ENCODE peak calls at places on chromosomes 7 and 10, in five cellular contexts. V is naive thymus-derived CD8-positive, alpha-beta T cell; S is substantia nigra; P is NB4; E is HS-27A. O is an unnamed sample.

GRCh38 chr10:124436191-124436638 is 13.6 kb downstream of the NKX1-2 start:
- DNase-seq in S (no peak), V (no peak), P (peak), E (no peak), O (no peak)

GRCh38 chr7:151366141-151366871 is 24.7 kb downstream of the NUB1 start:
- DNase-seq in S (no peak), P (no peak), E (no peak), V (no peak), O (no peak)

GRCh38 chr7:5549096-5549896 is 125.7 kb upstream of the TNRC18 start:
- DNase-seq in S (no peak), E (no peak), V (no peak), P (peak), O (no peak)

GRCh38 chr10:99235469-99235871 is at the start of gene HPSE2:
- DNase-seq in E (no peak), S (no peak), V (no peak), P (peak), O (no peak)

GRCh38 chr7:2843711-2844152 is 376 bp downstream of the GNA12 start:
- DNase-seq in S (peak), V (peak), P (peak), E (no peak), O (peak)

GRCh38 chr7:106057204-106057961 is 54.7 kb downstream of the SYPL1 start:
- DNase-seq in V (no peak), E (no peak), P (no peak), S (no peak), O (no peak)

GRCh38 chr10:23200997-23201652 is 9.0 kb downstream of the PTF1A start:
- DNase-seq in S (no peak), E (no peak), P (no peak), V (no peak), O (no peak)

GRCh38 chr7:151754142-151754590 is 122.7 kb downstream of the PRKAG2 start:
- DNase-seq in V (no peak), P (peak), S (peak), E (peak), O (peak)

GRCh38 chr10:132363921-132364593 is 32.1 kb downstream of the LRRC27 start:
- DNase-seq in V (no peak), S (peak), E (no peak), P (peak), O (no peak)

GRCh38 chr10:128950159-128950956 is 516.7 kb upstream of the MGMT start:
- DNase-seq in E (no peak), P (no peak), V (no peak), S (no peak), O (no peak)

GRCh38 chr7:151917791-151918311 is 38.4 kb upstream of the GALNTL5 start:
- DNase-seq in P (peak), E (no peak), S (no peak), V (no peak), O (no peak)

GRCh38 chr10:58641095-58641531 is 128.4 kb downstream of the BICC1 start:
- DNase-seq in V (no peak), E (no peak), S (no peak), P (peak), O (no peak)

GRCh38 chr7:150949564-150949963 is 28.6 kb downstream of the KCNH2 start:
- DNase-seq in V (no peak), P (peak), S (no peak), E (no peak), O (no peak)

GRCh38 chr7:47536705-47537611 is 45.0 kb downstream of the TNS3 start:
- DNase-seq in E (no peak), V (no peak), P (no peak), S (no peak), O (peak)

O was measured in head of caudate nucleus.